ENCODE peak calls at places on chromosomes 3 and 15, in six cellular contexts. Y, D, A, M, U and Q are unnamed samples.

GRCh38 chr15:34879112-34879511 is 83.8 kb upstream of the ACTC1 start:
- DNase-seq in D (no peak), M (no peak), U (no peak), Y (no peak), A (no peak), Q (no peak)

GRCh38 chr3:148955544-148956346 is 35.6 kb upstream of the GYG1 start:
- DNase-seq in Y (peak), M (no peak), U (peak), D (peak), A (peak), Q (peak)

GRCh38 chr3:124246366-124246765 is 254.4 kb upstream of the ROPN1 start:
- DNase-seq in Y (no peak), A (no peak), U (no peak), M (no peak), D (no peak), Q (peak)

GRCh38 chr3:195909294-195909644 is 918 bp upstream of the TNK2 start:
- DNase-seq in D (no peak), Y (no peak), U (no peak), A (peak), M (no peak), Q (peak)

GRCh38 chr3:178137831-178138230 is 398.4 kb upstream of the KCNMB2 start:
- DNase-seq in A (no peak), Y (no peak), U (no peak), D (no peak), M (no peak), Q (no peak)

GRCh38 chr3:127387556-127388153 is 99.8 kb upstream of the PRR20G start:
- DNase-seq in U (no peak), Y (no peak), A (no peak), M (no peak), D (no peak), Q (no peak)

GRCh38 chr3:113051827-113052226 is 61.0 kb downstream of the GTPBP8 start:
- DNase-seq in M (no peak), U (no peak), A (no peak), D (no peak), Y (no peak), Q (no peak)

GRCh38 chr15:65342493-65342892 is 35.3 kb downstream of the IGDCC3 start:
- DNase-seq in D (no peak), M (no peak), U (no peak), A (no peak), Y (no peak), Q (no peak)

GRCh38 chr3:112873632-112874031 is 27.0 kb upstream of the CD200R1L start:
- DNase-seq in U (peak), Y (no peak), A (no peak), M (no peak), D (peak), Q (no peak)

GRCh38 chr3:100645913-100646312 is 36.5 kb downstream of the ADGRG7 start:
- DNase-seq in A (no peak), Y (no peak), U (no peak), D (no peak), M (no peak), Q (no peak)

GRCh38 chr3:104069114-104069513 is 1297.6 kb upstream of the ALCAM start:
- DNase-seq in A (peak), U (no peak), M (no peak), D (no peak), Y (no peak), Q (no peak)

GRCh38 chr15:41417418-41417811 is 520 bp downstream of the RTF1 start:
- DNase-seq in Y (no peak), U (no peak), D (peak), A (peak), M (no peak), Q (peak)

GRCh38 chr15:66429117-66429516 is 42.4 kb downstream of the MAP2K1 start:
- DNase-seq in Y (no peak), D (peak), A (no peak), U (no peak), M (no peak), Q (no peak)

GRCh38 chr15:74828835-74829234 is 2.4 kb downstream of the CPLX3 start:
- DNase-seq in A (no peak), Y (no peak), D (no peak), M (no peak), U (no peak), Q (no peak)

GRCh38 chr15:100111103-100112060 is 230.4 kb downstream of the ADAMTS17 start:
- DNase-seq in D (no peak), U (no peak), Y (peak), M (no peak), A (peak), Q (peak)

GRCh38 chr3:113968986-113969385 is 21.2 kb downstream of the ZDHHC23 start:
- DNase-seq in M (no peak), Y (no peak), A (no peak), U (no peak), D (no peak), Q (no peak)

GRCh38 chr15:90838544-90838943 is 29.8 kb upstream of the FURIN start:
- DNase-seq in A (no peak), M (no peak), Y (no peak), U (no peak), D (no peak), Q (no peak)

GRCh38 chr15:97084650-97085049 is 754.1 kb downstream of the NR2F2 start:
- DNase-seq in A (peak), Y (no peak), U (peak), D (no peak), M (no peak), Q (no peak)

GRCh38 chr3:58020740-58021071 is 12.5 kb downstream of the FLNB start:
- DNase-seq in Y (no peak), M (no peak), D (no peak), A (no peak), U (no peak), Q (no peak)